ENCODE peak calls at places on chromosomes 3 and 15, in six cellular contexts. E is HCT116, A is A549, S is endothelial cell of umbilical vein, T is GM12878, L is HepG2. Q is an unnamed sample.

GRCh38 chr15:71272932-71273331 is 157.7 kb downstream of the THSD4 start:
- DNase-seq in E (no peak), A (no peak), S (no peak), T (no peak), L (no peak), Q (no peak)

GRCh38 chr15:90219421-90220141 is 14.2 kb downstream of the CIB1 start:
- DNase-seq in E (no peak), A (no peak), S (peak), T (no peak), L (no peak), Q (peak)

GRCh38 chr3:141782386-141782932 is 19.3 kb downstream of the GRK7 start:
- DNase-seq in E (peak), A (peak), S (peak), T (no peak), L (no peak), Q (no peak)

GRCh38 chr3:142279965-142280590 is 54.7 kb upstream of the GK5 start:
- DNase-seq in E (peak), A (peak), S (peak), T (peak), L (peak), Q (peak)

GRCh38 chr3:52394751-52395502 is 50.0 kb downstream of the SEMA3G start:
- DNase-seq in E (no peak), A (no peak), S (no peak), T (no peak), L (no peak), Q (no peak)

GRCh38 chr3:14424711-14425573 is 22.5 kb downstream of the SLC6A6 start:
- DNase-seq in E (no peak), A (no peak), S (no peak), T (no peak), L (no peak), Q (peak)

GRCh38 chr15:66193066-66193465 is 60.5 kb downstream of the MEGF11 start:
- DNase-seq in E (no peak), A (no peak), S (no peak), T (no peak), L (no peak), Q (no peak)

GRCh38 chr3:196502775-196503181 is 790 bp downstream of the RNF168 start:
- DNase-seq in E (no peak), A (peak), S (peak), T (no peak), L (peak), Q (peak)

GRCh38 chr3:37024092-37024491 is 30.8 kb downstream of the MLH1 start:
- DNase-seq in E (peak), A (no peak), S (peak), T (no peak), L (no peak), Q (peak)

GRCh38 chr15:43293402-43293801 is 26.7 kb upstream of the TGM5 start:
- DNase-seq in E (no peak), A (peak), S (no peak), T (no peak), L (peak), Q (no peak)

GRCh38 chr3:27145719-27146118 is 223.5 kb downstream of the NEK10 start:
- DNase-seq in E (no peak), A (no peak), S (no peak), T (no peak), L (no peak), Q (no peak)

DNA sequence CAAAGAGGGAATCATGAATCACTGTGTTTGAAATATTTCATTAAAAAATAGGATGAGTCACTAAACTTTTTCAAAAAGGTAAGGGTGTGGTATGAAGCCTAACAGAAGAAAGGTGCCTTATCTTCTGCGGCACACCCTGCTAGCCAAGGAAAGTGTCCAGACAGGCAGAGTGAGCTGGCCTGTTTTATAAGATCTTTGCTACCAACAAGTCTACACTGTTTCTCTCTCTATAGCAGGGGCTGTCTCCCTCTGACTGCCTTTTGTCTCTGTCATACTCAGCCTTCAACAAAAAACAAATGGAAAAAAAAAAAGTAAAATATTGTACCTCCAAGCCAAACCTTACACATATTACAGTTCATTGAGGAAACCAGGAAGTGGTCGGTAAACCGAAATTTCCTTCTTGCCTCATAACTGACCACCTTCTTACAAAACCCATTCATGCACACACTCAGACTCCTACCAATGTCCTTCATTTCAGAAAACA is 9.1 kb downstream of the ZDHHC3 start:
- DNase-seq in E (peak), A (no peak), S (no peak), T (no peak), L (no peak), Q (peak)
- H3K4me3 ChIP-seq in E (peak), A (no peak), S (no peak), T (no peak), L (no peak), Q (peak)

DNA sequence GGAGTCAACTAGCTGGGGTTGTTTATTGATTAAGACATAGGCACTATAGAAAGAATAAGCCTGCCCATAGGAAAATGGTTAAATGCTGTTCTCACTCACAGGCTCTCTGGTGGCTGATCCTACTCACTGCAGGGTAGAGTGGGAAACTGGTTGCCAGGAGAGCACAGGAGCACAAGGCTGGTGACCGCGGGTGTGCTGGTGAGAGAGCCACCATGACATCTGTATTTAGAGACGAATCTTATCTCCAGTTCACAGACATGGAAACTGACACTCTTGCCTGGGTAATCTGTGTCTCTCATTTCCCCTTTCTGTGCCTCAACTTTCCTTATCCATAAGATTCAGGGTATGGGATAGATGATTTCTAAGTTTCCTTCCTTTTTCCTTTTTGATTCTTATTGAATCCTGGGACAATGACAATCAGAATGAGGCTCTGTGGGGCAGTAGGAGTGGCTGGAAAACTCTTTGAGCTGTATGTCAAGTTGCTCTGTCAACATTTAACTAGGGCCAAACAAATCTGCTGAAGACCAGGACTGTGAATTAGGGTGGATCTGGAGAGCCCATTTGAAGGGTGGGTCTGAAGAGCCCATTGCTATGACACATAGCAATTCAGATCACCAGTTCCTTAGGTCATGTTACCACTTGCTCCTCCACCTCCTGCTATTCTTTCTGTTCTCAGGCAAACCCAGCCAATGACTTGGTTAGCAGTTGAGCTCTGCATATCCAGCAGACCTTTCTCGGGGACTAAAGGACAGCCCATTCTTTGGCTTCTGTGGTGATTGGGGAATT is 286.1 kb upstream of the TBL1XR1 start:
- DNase-seq in E (peak), A (no peak), S (no peak), T (no peak), L (peak), Q (no peak)
- TF ChIP-seq MAX in E (no peak), A (no peak), S (no peak), T (no peak), L (no peak), Q (no peak)

DNA sequence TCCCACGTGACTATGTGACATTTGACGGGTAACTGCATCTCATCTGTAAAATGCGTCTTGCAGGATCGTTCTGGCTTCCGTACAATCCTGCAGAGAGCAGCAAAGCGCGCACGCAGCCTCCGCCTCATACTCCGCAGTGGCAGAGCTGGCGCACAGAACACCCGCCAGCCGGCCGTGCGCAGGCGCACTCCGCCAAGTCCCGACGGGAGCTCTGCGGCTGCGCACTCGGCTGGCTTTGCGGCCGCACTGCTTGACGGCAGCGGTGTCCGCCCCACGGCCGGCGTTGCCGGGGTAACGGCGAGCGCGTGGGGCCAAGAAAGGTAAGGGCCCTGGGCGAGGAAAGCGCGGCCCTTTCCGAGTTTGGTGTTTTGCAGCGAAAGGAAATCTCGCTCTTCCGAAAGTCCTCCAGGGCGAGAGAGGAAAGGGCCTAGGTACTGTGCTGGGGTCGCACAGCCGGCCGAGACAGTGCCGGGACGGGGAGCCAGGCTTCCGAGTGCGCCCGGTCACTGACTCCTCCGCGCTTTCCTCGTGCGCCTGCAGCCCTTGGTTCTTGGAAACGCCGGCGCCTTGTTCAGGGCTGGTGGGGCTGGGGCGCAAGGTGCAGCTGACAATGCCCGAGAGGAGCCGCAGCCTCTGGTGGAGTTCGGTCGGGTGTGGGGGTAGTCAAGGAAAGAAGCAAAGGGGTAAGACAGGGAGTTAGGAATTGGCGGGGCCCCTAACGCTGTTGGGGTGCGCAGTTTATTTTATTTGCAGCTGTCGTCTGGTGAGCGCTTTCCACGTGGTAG is at the start of gene TSEN2:
- DNase-seq in E (peak), A (peak), S (peak), T (peak), L (peak), Q (peak)
- TF ChIP-seq POLR2A in E (peak), A (peak), S (peak), T (peak), L (peak), Q (peak)

DNA sequence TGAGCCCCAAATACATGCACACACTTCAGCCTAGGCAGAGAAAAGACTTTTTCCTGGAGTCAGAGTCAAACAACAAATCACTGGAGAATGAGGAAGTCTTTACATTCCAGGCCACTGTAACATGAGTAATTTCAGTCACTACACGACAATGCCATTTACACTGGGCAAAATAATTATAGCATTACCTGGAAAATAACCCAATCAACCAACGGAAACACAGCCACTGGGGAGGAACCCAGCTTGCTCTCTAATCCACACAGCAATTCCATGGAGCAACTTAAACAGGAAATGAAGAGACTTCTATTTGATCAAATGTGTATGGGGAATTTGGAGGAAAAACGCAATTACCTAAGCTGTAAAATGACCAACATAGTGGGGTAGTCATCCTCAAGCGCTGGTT is 15.2 kb downstream of the FSTL1 start:
- DNase-seq in E (peak), A (peak), S (peak), T (no peak), L (no peak), Q (no peak)
- H3K4me3 ChIP-seq in E (no peak), A (no peak), S (no peak), T (no peak), L (no peak), Q (no peak)

DNA sequence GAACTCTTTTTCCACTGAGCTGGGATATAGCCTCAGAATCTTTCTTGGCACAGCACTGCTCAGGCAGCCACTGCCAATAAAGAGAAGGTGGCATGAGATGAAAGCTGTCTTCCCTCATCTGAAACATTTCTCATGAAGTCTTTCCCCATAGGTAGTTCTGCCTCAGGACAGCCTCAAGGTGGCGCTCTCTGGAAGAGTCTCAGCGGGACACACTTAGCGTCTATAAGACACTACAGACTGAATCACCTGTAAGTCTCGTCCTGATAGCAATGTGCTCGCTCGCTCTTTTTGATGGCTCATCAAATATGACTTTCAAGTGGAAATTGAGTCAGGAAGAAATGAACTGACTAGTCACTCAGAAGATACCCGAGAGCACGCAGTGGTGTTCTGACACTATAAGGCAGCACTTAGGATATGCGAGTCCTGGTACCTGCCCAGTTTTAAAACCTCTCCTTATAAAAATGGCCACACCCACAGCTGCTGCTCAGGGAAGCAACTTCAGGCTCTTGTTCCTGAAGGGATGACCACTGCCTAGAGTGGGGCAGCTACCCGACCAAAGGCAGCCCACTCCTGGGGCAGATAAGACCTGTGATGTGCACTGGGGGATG is 269.5 kb downstream of the SUCLG2 start:
- DNase-seq in E (peak), A (peak), S (peak), T (no peak), L (peak), Q (peak)
- TF ChIP-seq MAX in E (no peak), A (no peak), S (no peak), T (no peak), L (no peak), Q (no peak)

GRCh38 chr3:66220602-66221377 is at the start of gene SLC25A26:
- DNase-seq in E (peak), A (peak), S (peak), T (peak), L (peak), Q (peak)
- TF ChIP-seq POLR2A in E (peak), A (peak), S (no peak), T (peak), L (peak), Q (peak)

DNA sequence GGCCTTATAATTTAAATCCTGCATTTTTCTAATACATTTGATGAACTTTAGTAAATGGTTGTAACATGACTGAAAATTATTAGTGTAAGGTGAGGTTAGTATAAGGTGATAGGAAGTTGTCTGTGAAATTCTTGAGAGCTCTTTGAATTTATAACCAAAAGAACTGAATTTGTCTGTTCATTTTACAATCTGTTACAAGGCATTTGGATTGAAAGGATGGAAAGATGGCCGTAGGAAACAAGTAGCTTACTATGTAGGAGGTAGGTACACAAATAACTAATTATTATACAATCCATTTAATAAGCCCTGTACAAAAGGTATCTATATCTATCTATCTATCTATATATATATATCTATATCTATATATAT is 6.6 kb downstream of the DIPK2A start:
- DNase-seq in E (no peak), A (no peak), S (no peak), T (no peak), L (no peak), Q (no peak)
- H3K4me3 ChIP-seq in E (no peak), A (no peak), S (no peak), T (peak), L (no peak), Q (no peak)

GRCh38 chr3:82196645-82197044 is 435.2 kb upstream of the GBE1 start:
- DNase-seq in E (no peak), A (no peak), S (no peak), T (no peak), L (no peak), Q (no peak)

GRCh38 chr3:82208002-82208710 is 446.7 kb upstream of the GBE1 start:
- DNase-seq in E (no peak), A (no peak), S (no peak), T (no peak), L (no peak), Q (no peak)

GRCh38 chr3:82198009-82198408 is 436.6 kb upstream of the GBE1 start:
- DNase-seq in E (no peak), A (no peak), S (no peak), T (no peak), L (no peak), Q (no peak)

DNA sequence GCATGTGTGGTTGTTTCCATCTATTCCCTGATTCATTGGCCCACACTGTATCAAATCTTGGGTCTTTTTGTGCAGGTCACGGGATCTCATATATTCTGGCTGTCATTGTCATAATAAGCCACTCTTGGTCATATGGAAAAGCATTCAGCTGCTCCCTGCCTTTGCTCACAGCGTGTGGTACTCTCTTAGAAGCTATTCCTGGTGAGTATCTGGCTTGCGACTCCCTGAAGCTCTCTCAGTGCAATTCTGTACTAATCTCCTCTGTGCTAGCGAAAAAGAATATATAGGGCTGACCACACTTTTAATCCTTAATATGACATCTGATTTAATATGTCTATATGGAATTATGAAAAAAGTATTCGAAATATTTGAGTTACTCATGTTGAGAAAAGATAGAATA is 440.8 kb upstream of the GBE1 start:
- DNase-seq in E (no peak), A (no peak), S (no peak), T (no peak), L (no peak), Q (no peak)
- TF ChIP-seq MAX in E (no peak), A (no peak), S (no peak), T (no peak), L (no peak), Q (no peak)

Q was measured in NB4.